ENCODE peak calls at places on chromosomes 12 and 14, in seven cellular contexts. B, O, F, X, E, G and W are unnamed samples.

GRCh38 chr12:96234591-96235496 is 40.7 kb downstream of the ELK3 start:
- DNase-seq in F (no peak), E (no peak), O (no peak), X (no peak), B (no peak), G (no peak), W (no peak)

GRCh38 chr14:67417633-67418032 is 5.7 kb upstream of the PLEK2 start:
- DNase-seq in O (no peak), G (no peak), X (no peak), E (no peak), F (no peak), B (no peak), W (peak)

GRCh38 chr12:62679569-62679968 is 212.9 kb downstream of the MON2 start:
- DNase-seq in X (no peak), B (no peak), E (no peak), G (no peak), F (no peak), O (no peak), W (no peak)

GRCh38 chr12:18752280-18752920 is 14.5 kb downstream of the CAPZA3 start:
- DNase-seq in B (no peak), O (no peak), G (peak), F (no peak), X (no peak), E (no peak), W (peak)

GRCh38 chr12:116591608-116592115 is 32.5 kb downstream of the MAP1LC3B2 start:
- DNase-seq in E (peak), B (no peak), G (peak), O (no peak), F (no peak), X (no peak), W (peak)

GRCh38 chr12:63018273-63018672 is 83.3 kb upstream of the PPM1H start:
- DNase-seq in O (no peak), F (no peak), G (no peak), E (no peak), X (no peak), B (no peak), W (no peak)

GRCh38 chr14:100067971-100068959 is 3.0 kb downstream of the EVL start:
- DNase-seq in F (no peak), B (no peak), G (no peak), X (peak), O (no peak), E (peak), W (peak)

GRCh38 chr12:21459474-21459873 is 22.0 kb downstream of the PYROXD1 start:
- DNase-seq in G (no peak), F (no peak), X (no peak), B (no peak), E (no peak), O (no peak), W (no peak)

GRCh38 chr12:98062464-98063245 is 452.7 kb upstream of the TMPO start:
- DNase-seq in E (no peak), X (no peak), F (no peak), B (no peak), O (no peak), G (no peak), W (no peak)

GRCh38 chr12:92055877-92056276 is 89.8 kb downstream of the BTG1 start:
- DNase-seq in G (no peak), F (no peak), B (no peak), X (peak), O (no peak), E (peak), W (no peak)

GRCh38 chr12:103680591-103681065 is 93.6 kb downstream of the STAB2 start:
- DNase-seq in F (peak), B (no peak), X (no peak), O (no peak), E (peak), G (no peak), W (peak)

GRCh38 chr14:44490966-44491365 is 16.1 kb downstream of the FSCB start:
- DNase-seq in G (no peak), O (no peak), E (no peak), X (no peak), F (no peak), B (no peak), W (no peak)

GRCh38 chr14:64826845-64827244 is 52.9 kb downstream of the SPTB start:
- DNase-seq in F (no peak), G (no peak), E (no peak), X (no peak), B (no peak), O (no peak), W (peak)

GRCh38 chr14:39416072-39416471 is 16.2 kb downstream of the FBXO33 start:
- DNase-seq in G (no peak), B (no peak), O (no peak), F (no peak), X (no peak), E (no peak), W (no peak)

GRCh38 chr12:112381421-112381897 is 772 bp downstream of the HECTD4 start:
- DNase-seq in G (peak), F (peak), E (peak), X (peak), B (peak), O (peak), W (peak)

GRCh38 chr14:93533864-93534263 is 103.1 kb downstream of the UNC79 start:
- DNase-seq in B (no peak), F (no peak), E (no peak), O (no peak), X (no peak), G (no peak), W (no peak)

GRCh38 chr14:53147893-53148292 is 5.2 kb downstream of the DDHD1 start:
- DNase-seq in E (no peak), G (no peak), B (no peak), X (no peak), O (no peak), F (no peak), W (no peak)

GRCh38 chr12:101935769-101936741 is 58.7 kb downstream of the DRAM1 start:
- DNase-seq in G (peak), F (no peak), X (no peak), E (peak), B (peak), O (no peak), W (peak)

GRCh38 chr12:49903700-49904423 is at the start of gene FAIM2:
- DNase-seq in B (no peak), X (peak), G (peak), E (no peak), F (peak), O (no peak), W (peak)

GRCh38 chr12:48857278-48857994 is 5.5 kb upstream of the DDX23 start:
- DNase-seq in B (no peak), O (no peak), X (no peak), E (no peak), F (no peak), G (no peak), W (no peak)

GRCh38 chr12:106086696-106087095 is 52.1 kb downstream of the NUAK1 start:
- DNase-seq in O (no peak), B (no peak), E (no peak), X (no peak), F (peak), G (no peak), W (no peak)

GRCh38 chr14:94181835-94182234 is 7.7 kb downstream of the PPP4R4 start:
- DNase-seq in B (no peak), X (no peak), G (no peak), O (no peak), E (no peak), F (no peak), W (no peak)

GRCh38 chr12:57219205-57219992 is 2.8 kb downstream of the NXPH4 start:
- DNase-seq in X (no peak), F (no peak), G (no peak), O (no peak), E (no peak), B (no peak), W (no peak)

GRCh38 chr12:26610774-26611173 is 222.2 kb downstream of the ITPR2 start:
- DNase-seq in F (no peak), E (no peak), O (no peak), X (no peak), B (no peak), G (no peak), W (no peak)

GRCh38 chr12:5480953-5481300 is 49.0 kb downstream of the NTF3 start:
- DNase-seq in O (no peak), G (no peak), E (no peak), B (no peak), F (no peak), X (no peak), W (no peak)

GRCh38 chr14:21494902-21495762 is 16.0 kb downstream of the METTL3 start:
- DNase-seq in F (no peak), E (no peak), B (no peak), O (no peak), G (no peak), X (no peak), W (peak)

GRCh38 chr14:80930836-80931389 is 10.6 kb downstream of the CEP128 start:
- DNase-seq in E (no peak), B (peak), G (peak), O (no peak), X (no peak), F (no peak), W (peak)

GRCh38 chr14:70955543-70956480 is 48.6 kb downstream of the PCNX1 start:
- DNase-seq in G (peak), B (peak), E (no peak), X (peak), F (no peak), O (no peak), W (peak)

GRCh38 chr12:53743277-53744129 is 8.3 kb downstream of the CISTR start:
- DNase-seq in O (no peak), F (no peak), B (peak), G (peak), X (peak), E (peak), W (peak)